ENCODE peak calls at places on chromosomes 7 and 10, in ten cellular contexts. Z, M, N, E, B, O, L, K, W and Y are unnamed samples. For H3K4me1, the result is how much of the 10 kb centered on the place peaks cover.

GRCh38 chr7:130909161-130909836 is 175.3 kb upstream of the KLF14 start:
- DNase-seq in Z (no peak), M (no peak), N (no peak), E (no peak), B (no peak), O (no peak), L (no peak), K (no peak), W (no peak), Y (no peak)

GRCh38 chr10:125264752-125265578 is 104.6 kb upstream of the CTBP2 start:
- DNase-seq in Z (no peak), M (no peak), N (no peak), E (no peak), B (no peak), O (no peak), L (no peak), K (no peak), W (no peak), Y (no peak)

GRCh38 chr7:7498881-7499280 is 36.8 kb downstream of the COL28A1 start:
- DNase-seq in Z (no peak), M (no peak), N (no peak), E (no peak), B (no peak), O (no peak), L (no peak), K (no peak), W (no peak), Y (no peak)

GRCh38 chr7:4523873-4524272 is 158.2 kb upstream of the FOXK1 start:
- DNase-seq in Z (no peak), M (no peak), N (no peak), E (no peak), B (no peak), O (no peak), L (no peak), K (no peak), W (no peak), Y (no peak)

GRCh38 chr7:68691261-68692216 is 906.7 kb upstream of the AUTS2 start:
- DNase-seq in Z (no peak), M (peak), N (no peak), E (peak), B (no peak), O (no peak), L (no peak), K (no peak), W (no peak), Y (no peak)

GRCh38 chr7:44284216-44284615 is 41.2 kb downstream of the CAMK2B start:
- DNase-seq in Z (no peak), M (peak), N (no peak), E (peak), B (no peak), O (peak), L (no peak), K (peak), W (no peak), Y (no peak)

GRCh38 chr7:140972876-140973829 is 41.6 kb downstream of the MRPS33 start:
- DNase-seq in Z (no peak), M (no peak), N (no peak), E (no peak), B (peak), O (no peak), L (peak), K (no peak), W (no peak), Y (no peak)

GRCh38 chr7:117127585-117128168 is 174.4 kb downstream of the ST7 start:
- DNase-seq in Z (peak), M (peak), N (peak), E (peak), B (peak), O (no peak), L (peak), K (peak), W (peak), Y (peak)

GRCh38 chr10:106682175-106682574 is 482.3 kb downstream of the SORCS1 start:
- DNase-seq in Z (no peak), M (no peak), N (no peak), E (no peak), B (no peak), O (no peak), L (no peak), K (no peak), W (no peak), Y (no peak)

GRCh38 chr10:6082496-6083395 is 6.1 kb upstream of the RBM17 start:
- DNase-seq in Z (no peak), M (no peak), N (no peak), E (no peak), B (no peak), O (no peak), L (no peak), K (no peak), W (no peak), Y (no peak)

GRCh38 chr10:6089334-6090219 is 743 bp downstream of the RBM17 start:
- DNase-seq in Z (no peak), M (no peak), N (peak), E (no peak), B (peak), O (peak), L (peak), K (peak), W (peak), Y (peak)

GRCh38 chr10:6088721-6089333 is at the start of gene RBM17:
- DNase-seq in Z (peak), M (peak), N (peak), E (peak), B (peak), O (peak), L (peak), K (peak), W (peak), Y (peak)

GRCh38 chr10:6083523-6084475 is 5.0 kb upstream of the RBM17 start:
- DNase-seq in Z (no peak), M (no peak), N (no peak), E (no peak), B (no peak), O (no peak), L (no peak), K (no peak), W (peak), Y (no peak)

GRCh38 chr10:6086375-6087233 is 2.2 kb upstream of the RBM17 start:
- DNase-seq in Z (peak), M (peak), N (peak), E (peak), B (peak), O (peak), L (peak), K (peak), W (peak), Y (peak)
- H3K27ac ChIP-seq in Z (peak), M (peak), N (peak), E (peak), B (no peak), O (peak), L (no peak), K (peak), W (no peak), Y (peak)

GRCh38 chr10:43403911-43404674 is 4.9 kb downstream of the HNRNPF start:
- DNase-seq in Z (no peak), M (no peak), N (no peak), E (no peak), B (no peak), O (peak), L (no peak), K (no peak), W (no peak), Y (no peak)
- H3K4me1 ChIP-seq in Z (half or more), M (under half), N (under half), E (half or more), B (under half), O (under half), L (half or more), K (half or more), W (half or more), Y (under half)

GRCh38 chr10:102595293-102595692 is 49.0 kb upstream of the TRIM8 start:
- DNase-seq in Z (no peak), M (no peak), N (no peak), E (no peak), B (no peak), O (no peak), L (no peak), K (no peak), W (no peak), Y (no peak)
- H3K27ac ChIP-seq in Z (peak), M (no peak), N (no peak), E (peak), B (no peak), O (no peak), L (peak), K (peak), W (no peak), Y (no peak)

DNA sequence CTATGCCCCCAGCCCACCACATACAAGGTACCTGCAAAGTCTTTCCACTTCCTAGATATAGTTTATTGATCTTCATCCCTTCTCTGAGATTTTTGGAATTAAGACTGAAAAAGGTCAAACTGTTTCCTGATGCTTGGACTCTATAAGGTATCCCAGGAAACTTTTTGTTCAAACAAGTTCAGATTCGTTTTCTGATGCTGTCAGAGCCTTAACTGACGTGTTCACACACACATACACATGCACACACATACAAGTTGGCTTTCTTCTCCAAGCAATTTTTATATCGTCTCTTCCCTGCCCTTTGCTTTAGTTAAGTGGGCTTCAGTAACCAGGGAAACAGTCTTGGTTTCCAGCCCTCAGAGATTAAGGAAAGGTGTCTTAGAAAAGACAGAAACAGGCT is 11.7 kb upstream of the VPS41 start:
- DNase-seq in Z (no peak), M (no peak), N (no peak), E (no peak), B (no peak), O (no peak), L (no peak), K (no peak), W (no peak), Y (no peak)
- H3K4me1 ChIP-seq in Z (under half), M (under half), N (under half), E (under half), B (under half), O (under half), L (under half), K (under half), W (under half), Y (under half)

DNA sequence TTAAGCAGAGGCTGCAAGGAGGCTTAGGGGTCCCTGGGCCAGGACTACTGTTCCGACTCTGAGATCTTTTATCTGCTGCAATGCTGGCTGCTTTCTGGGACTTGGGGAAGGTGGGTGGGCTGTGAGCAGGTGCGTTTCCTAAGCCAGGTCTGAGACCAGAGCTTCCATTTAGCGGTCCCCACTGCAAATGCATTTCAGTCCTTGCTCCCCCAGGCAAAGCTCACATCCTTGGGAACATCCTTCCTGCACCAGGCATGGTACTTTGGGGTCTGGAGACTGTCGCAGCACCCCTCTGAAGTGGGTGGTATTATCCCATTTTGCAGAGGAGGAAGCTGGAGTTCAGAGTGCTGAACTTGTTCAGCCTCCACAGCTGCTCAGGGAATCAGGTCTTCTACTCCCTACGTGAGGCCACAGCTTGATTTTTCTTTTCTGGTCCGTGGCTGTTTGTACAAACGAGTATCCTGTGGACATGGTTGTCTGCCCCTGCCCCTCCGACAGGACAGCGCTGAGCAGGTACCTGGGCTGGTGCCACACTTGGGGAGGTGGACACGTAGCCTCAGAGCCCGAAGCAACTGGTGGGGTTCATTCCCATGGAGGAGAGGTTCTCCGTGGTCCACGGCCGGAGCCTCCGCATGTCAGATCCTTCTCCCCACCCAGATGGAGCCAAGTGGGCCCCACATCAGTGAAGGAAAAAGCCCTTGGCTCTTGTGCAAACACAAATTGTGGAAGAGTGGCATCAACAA is 20.0 kb downstream of the ZMIZ1 start:
- DNase-seq in Z (no peak), M (no peak), N (no peak), E (no peak), B (no peak), O (no peak), L (no peak), K (no peak), W (no peak), Y (peak)
- H3K27ac ChIP-seq in Z (peak), M (peak), N (no peak), E (no peak), B (no peak), O (peak), L (no peak), K (peak), W (no peak), Y (peak)

DNA sequence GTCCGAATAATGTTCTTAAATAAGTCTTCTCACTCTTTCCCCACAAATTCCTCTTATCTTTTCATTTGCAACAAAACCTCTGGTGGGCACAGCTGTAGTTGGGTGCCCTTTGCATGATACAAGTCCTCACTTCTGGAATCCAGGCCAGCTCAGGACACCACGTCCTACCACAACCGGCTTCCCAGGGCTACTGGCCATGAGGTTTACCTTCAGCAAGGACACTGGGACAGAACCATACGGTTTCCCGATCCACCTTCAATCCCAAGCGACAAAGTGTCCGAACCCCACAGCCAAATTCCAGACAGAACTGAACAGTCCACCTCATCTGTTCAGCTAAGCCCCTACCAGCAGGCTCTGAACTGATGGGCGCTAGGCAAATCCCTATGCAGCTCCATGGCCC is 174.6 kb downstream of the FAM107B start:
- DNase-seq in Z (no peak), M (no peak), N (no peak), E (no peak), B (no peak), O (no peak), L (no peak), K (no peak), W (no peak), Y (no peak)
- H3K4me1 ChIP-seq in Z (half or more), M (under half), N (under half), E (under half), B (under half), O (under half), L (half or more), K (under half), W (under half), Y (under half)

GRCh38 chr7:51229106-51229537 is 87.5 kb downstream of the COBL start:
- DNase-seq in Z (peak), M (no peak), N (no peak), E (no peak), B (peak), O (no peak), L (no peak), K (no peak), W (no peak), Y (no peak)
- H3K27ac ChIP-seq in Z (peak), M (no peak), N (no peak), E (peak), B (no peak), O (no peak), L (no peak), K (no peak), W (no peak), Y (no peak)

GRCh38 chr7:64294701-64295420 is 18.9 kb upstream of the ZNF736 start:
- DNase-seq in Z (no peak), M (no peak), N (peak), E (no peak), B (no peak), O (no peak), L (no peak), K (no peak), W (no peak), Y (no peak)
- H3K4me1 ChIP-seq in Z (under half), M (under half), N (under half), E (under half), B (under half), O (under half), L (under half), K (under half), W (under half), Y (under half)